ENCODE peak calls at places on chromosomes 6 and 20, in nine cellular contexts. S is IMR-90; N is K562; F is pancreas; O is PC-3; U is omental fat pad; A is CD4-positive, alpha-beta T cell; Q is heart left ventricle; B is activated CD8-positive, alpha-beta T cell treated with anti-CD3 and anti-CD28 coated beads for 36 hours. Z is an unnamed sample.

GRCh38 chr6:139698526-139699182 is 324.2 kb upstream of the CITED2 start:
- ATAC-seq in U (peak), B (no peak), A (no peak), S (no peak), O (no peak), N (no peak), Q (no peak), F (peak), Z (peak)

GRCh38 chr6:111523484-111524166 is 40.6 kb upstream of the REV3L start:
- ATAC-seq in S (no peak), F (no peak), Q (no peak), B (no peak), U (no peak), O (no peak), A (no peak), N (no peak), Z (no peak)

GRCh38 chr6:105273589-105273988 is 93.8 kb upstream of the POPDC3 start:
- ATAC-seq in A (no peak), O (no peak), U (no peak), B (no peak), Q (peak), N (no peak), S (no peak), F (no peak), Z (no peak)

GRCh38 chr6:41446907-41447545 is 99.2 kb upstream of the FOXP4 start:
- ATAC-seq in U (no peak), Q (no peak), B (no peak), S (no peak), O (peak), N (no peak), A (no peak), F (no peak), Z (no peak)

GRCh38 chr6:2038096-2038495 is 207.3 kb downstream of the GMDS start:
- ATAC-seq in Q (no peak), N (peak), F (peak), U (no peak), O (no peak), B (peak), S (peak), A (peak), Z (no peak)

GRCh38 chr20:32302507-32302872 is 25.0 kb downstream of the KIF3B start:
- ATAC-seq in N (no peak), B (no peak), O (no peak), U (no peak), Q (no peak), F (peak), S (no peak), A (no peak), Z (no peak)

GRCh38 chr6:45479834-45480696 is 102.3 kb upstream of the SUPT3H start:
- ATAC-seq in F (peak), A (peak), N (peak), B (no peak), Q (no peak), U (peak), S (peak), O (no peak), Z (no peak)

GRCh38 chr6:116450769-116451740 is 10.1 kb upstream of the CALHM6 start:
- ATAC-seq in B (peak), Q (no peak), F (peak), O (no peak), S (no peak), A (no peak), N (peak), U (no peak), Z (no peak)

GRCh38 chr6:20911826-20912225 is 377.6 kb downstream of the CDKAL1 start:
- ATAC-seq in U (no peak), A (no peak), Q (no peak), S (no peak), F (no peak), B (no peak), N (no peak), O (no peak), Z (no peak)

GRCh38 chr6:168117942-168118341 is 38.9 kb upstream of the FRMD1 start:
- ATAC-seq in U (no peak), F (peak), Q (no peak), S (no peak), N (peak), A (no peak), O (no peak), B (no peak), Z (no peak)
- TF ChIP-seq CTCF in U (no peak), F (no peak), Q (peak), S (peak), N (peak), A (no peak), O (peak), B (no peak), Z (no peak)

GRCh38 chr6:160089534-160089897 is 32.1 kb upstream of the SLC22A1 start:
- ATAC-seq in F (no peak), U (no peak), S (no peak), O (no peak), N (no peak), Q (no peak), B (no peak), A (no peak), Z (no peak)
- TF ChIP-seq CTCF in F (no peak), U (no peak), S (no peak), O (no peak), N (no peak), Q (no peak), B (no peak), A (no peak), Z (no peak)

DNA sequence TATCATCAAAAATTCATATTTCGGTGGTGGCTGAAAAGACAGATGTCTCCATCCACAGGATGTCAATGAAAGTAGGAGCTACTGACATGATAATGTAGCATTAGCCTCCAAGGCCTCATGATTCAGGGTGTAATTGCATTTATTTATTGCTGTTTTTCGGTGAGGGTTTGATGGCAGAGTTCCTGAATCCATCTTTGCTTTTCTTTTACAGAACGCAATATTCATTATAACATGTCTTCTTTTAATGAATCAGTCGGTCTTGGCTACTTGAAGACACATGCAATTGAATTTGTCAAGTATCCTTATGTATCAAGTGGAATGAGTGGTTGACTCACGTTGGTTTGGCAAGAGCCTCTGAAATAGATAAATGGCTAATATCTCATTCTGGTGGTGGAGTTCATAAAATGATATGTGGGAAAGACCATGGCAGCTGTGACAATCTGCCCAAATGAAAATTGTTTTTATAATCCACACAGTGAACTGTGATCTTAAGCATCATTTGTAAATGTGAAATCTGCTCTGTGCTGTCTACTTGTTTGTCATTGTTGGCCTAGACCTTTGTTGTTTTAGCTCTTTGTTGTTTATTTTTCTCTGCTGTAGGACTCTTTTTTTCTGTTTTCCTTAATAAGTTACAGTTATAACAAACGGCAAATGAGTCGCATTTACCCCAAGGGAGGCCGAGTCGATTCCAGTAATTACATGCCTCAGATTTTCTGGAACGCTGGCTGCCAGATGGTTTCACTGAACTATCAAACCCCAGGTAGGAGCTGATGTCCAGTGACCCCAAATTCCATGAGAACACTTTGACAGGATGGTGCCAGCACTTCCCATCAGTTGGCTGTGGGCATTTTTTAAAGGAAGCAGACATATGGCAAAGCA is 105.7 kb upstream of the LAMP5 start:
- ATAC-seq in B (no peak), U (no peak), O (peak), S (peak), A (no peak), F (no peak), Q (no peak), N (no peak), Z (no peak)
- TF ChIP-seq CTCF in B (peak), U (no peak), O (peak), S (no peak), A (no peak), F (no peak), Q (no peak), N (no peak), Z (no peak)

GRCh38 chr6:53067307-53067706 is 2.1 kb downstream of the FBXO9 start:
- ATAC-seq in N (peak), Q (no peak), U (no peak), O (no peak), B (no peak), A (no peak), F (no peak), S (no peak), Z (no peak)

GRCh38 chr6:53074347-53074746 is 9.1 kb downstream of the FBXO9 start:
- ATAC-seq in B (no peak), A (no peak), Q (no peak), N (no peak), F (no peak), U (no peak), S (no peak), O (no peak), Z (no peak)

GRCh38 chr6:53067799-53068442 is 2.7 kb downstream of the FBXO9 start:
- ATAC-seq in F (no peak), N (peak), B (no peak), O (no peak), A (no peak), S (no peak), U (no peak), Q (no peak), Z (no peak)

GRCh38 chr6:53069431-53069830 is 4.2 kb downstream of the FBXO9 start:
- ATAC-seq in S (no peak), A (no peak), N (no peak), Q (no peak), U (no peak), B (no peak), F (no peak), O (no peak), Z (no peak)

DNA sequence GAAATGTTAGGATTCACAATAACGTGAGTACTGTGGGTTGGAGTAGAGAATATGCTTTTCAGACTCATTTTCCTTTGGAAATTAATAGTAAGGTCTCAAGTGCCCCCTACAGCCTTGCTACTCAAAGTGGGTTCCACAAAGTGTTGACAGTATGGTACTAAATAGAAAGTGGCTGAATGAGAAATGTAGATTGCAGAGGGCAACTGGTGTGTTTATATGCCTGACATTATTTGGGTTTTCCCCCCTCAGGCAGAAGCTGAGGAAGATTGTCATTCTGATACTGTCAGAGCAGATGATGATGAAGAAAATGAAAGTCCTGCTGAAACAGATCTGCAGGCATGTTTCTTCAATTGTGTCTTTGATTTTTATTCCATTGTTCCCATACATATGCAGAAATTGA is 5.6 kb downstream of the FBXO9 start:
- ATAC-seq in U (no peak), Q (no peak), N (no peak), O (no peak), A (peak), S (no peak), F (no peak), B (peak), Z (no peak)
- TF ChIP-seq CTCF in U (no peak), Q (no peak), N (no peak), O (peak), A (peak), S (peak), F (no peak), B (peak), Z (no peak)

DNA sequence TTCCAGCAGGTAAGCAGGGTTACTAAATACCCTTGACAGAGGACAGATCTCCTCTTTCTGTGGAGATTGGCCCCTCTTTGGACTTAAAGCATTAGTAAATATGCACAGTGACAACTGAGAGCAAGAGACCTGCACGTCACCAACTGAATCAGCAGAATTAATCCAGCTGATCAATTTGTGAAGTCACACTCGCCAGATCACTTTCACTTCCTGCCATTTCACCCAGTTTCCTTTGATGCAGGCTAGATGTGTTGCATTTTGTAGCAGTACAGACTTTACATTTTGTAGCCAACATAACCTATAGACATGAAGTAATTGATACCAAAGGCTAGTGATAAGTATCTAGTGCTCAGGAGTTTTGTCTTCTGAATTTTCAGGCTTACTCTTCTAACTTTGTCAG is 11.9 kb downstream of the SYNE1 start:
- ATAC-seq in O (no peak), B (no peak), F (no peak), S (no peak), N (no peak), Q (no peak), A (no peak), U (no peak), Z (no peak)
- TF ChIP-seq CTCF in O (no peak), B (no peak), F (no peak), S (no peak), N (no peak), Q (no peak), A (no peak), U (no peak), Z (no peak)